ENCODE peak calls at places on chromosomes 12 and 14, in ten cellular contexts. C is A549, W is tibial nerve, F is PC-9, B is uterus, X is left lung, N is upper lobe of left lung, I is K562, S is lower lobe of right lung, E is heart right ventricle. Y is an unnamed sample.

GRCh38 chr14:30560581-30560980 is 1.6 kb downstream of the G2E3 start:
- DNase-seq in C (no peak), W (no peak), F (no peak), B (no peak), X (no peak), N (no peak), I (no peak), S (no peak), E (no peak), Y (no peak)

GRCh38 chr12:45458854-45459807 is 243.2 kb downstream of the ANO6 start:
- DNase-seq in C (no peak), W (no peak), F (no peak), B (no peak), X (no peak), N (no peak), I (no peak), S (no peak), E (no peak), Y (no peak)

GRCh38 chr12:26198742-26199141 is 3.4 kb downstream of the SSPN start:
- DNase-seq in C (no peak), W (no peak), F (no peak), B (peak; percentile 38), X (no peak), N (no peak), I (no peak), S (no peak), E (peak; percentile 23), Y (no peak)

GRCh38 chr12:5088586-5089264 is 45.0 kb downstream of the KCNA5 start:
- DNase-seq in C (peak; percentile 64), W (no peak), F (peak; percentile 67), B (peak; percentile 14), X (no peak), N (no peak), I (no peak), S (no peak), E (peak; percentile 18), Y (no peak)

GRCh38 chr12:100404769-100405407 is 48.0 kb downstream of the SLC17A8 start:
- DNase-seq in C (peak; percentile 58), W (no peak), F (no peak), B (no peak), X (peak; percentile 37), N (peak; percentile 70), I (peak; percentile 79), S (peak; percentile 53), E (no peak), Y (peak; percentile 10)

GRCh38 chr12:24407884-24408283 is 458.4 kb upstream of the SOX5 start:
- DNase-seq in C (no peak), W (no peak), F (no peak), B (no peak), X (no peak), N (no peak), I (no peak), S (no peak), E (no peak), Y (no peak)

GRCh38 chr12:5748027-5748426 is 197.0 kb downstream of the ANO2 start:
- DNase-seq in C (no peak), W (no peak), F (no peak), B (no peak), X (no peak), N (no peak), I (no peak), S (no peak), E (no peak), Y (no peak)

GRCh38 chr12:95557625-95558024 is 6.3 kb upstream of the USP44 start:
- DNase-seq in C (no peak), W (no peak), F (no peak), B (no peak), X (no peak), N (no peak), I (no peak), S (no peak), E (no peak), Y (no peak)

GRCh38 chr12:19288161-19288560 is 151.1 kb upstream of the AEBP2 start:
- DNase-seq in C (no peak), W (no peak), F (no peak), B (no peak), X (no peak), N (no peak), I (no peak), S (no peak), E (no peak), Y (no peak)

GRCh38 chr12:19287302-19287701 is 152.0 kb upstream of the AEBP2 start:
- DNase-seq in C (no peak), W (no peak), F (no peak), B (no peak), X (no peak), N (no peak), I (no peak), S (no peak), E (no peak), Y (no peak)

GRCh38 chr12:19284658-19285057 is 154.6 kb upstream of the AEBP2 start:
- DNase-seq in C (no peak), W (no peak), F (no peak), B (no peak), X (no peak), N (no peak), I (no peak), S (no peak), E (no peak), Y (no peak)

GRCh38 chr12:19285793-19286448 is 153.4 kb upstream of the AEBP2 start:
- DNase-seq in C (no peak), W (no peak), F (no peak), B (no peak), X (no peak), N (no peak), I (no peak), S (no peak), E (no peak), Y (no peak)

DNA sequence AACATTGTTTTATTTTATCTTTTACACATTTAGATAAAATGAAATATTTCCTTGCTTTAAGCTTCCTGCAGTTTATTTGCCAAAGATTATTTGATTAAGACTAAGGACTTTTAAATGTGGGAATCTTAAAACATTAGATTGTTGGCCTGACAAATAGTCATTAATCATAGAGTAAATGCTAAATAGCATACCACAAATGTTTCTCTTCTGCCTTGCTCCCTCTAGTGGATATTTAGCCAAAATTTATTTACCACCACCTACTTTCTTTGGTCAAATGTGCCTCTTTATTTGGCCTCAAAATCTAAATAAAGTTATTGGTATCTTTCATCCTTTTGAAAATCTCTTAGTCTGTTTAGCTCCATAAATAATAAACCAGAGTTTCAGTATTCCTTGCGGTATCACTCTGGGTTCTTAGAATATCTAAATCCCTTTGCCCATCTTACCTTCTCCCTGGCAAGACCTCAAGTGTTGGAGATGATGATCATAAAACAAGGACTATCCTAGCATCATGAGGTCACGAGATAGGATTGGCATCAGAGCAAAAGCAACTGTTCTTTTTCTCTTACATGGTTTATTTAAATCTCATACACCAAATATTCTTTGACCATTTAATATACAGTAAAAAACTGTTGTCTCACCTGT is 150.6 kb upstream of the AEBP2 start:
- DNase-seq in C (peak; percentile 48), W (no peak), F (peak; percentile 40), B (no peak), X (no peak), N (no peak), I (peak; percentile 14), S (no peak), E (no peak), Y (no peak)
- TF ChIP-seq CTCF in C (peak; percentile 73), W (peak; percentile 44), F (peak; percentile 73), B (peak; percentile 53), X (peak; percentile 52), N (peak; percentile 43), I (peak; percentile 35), S (peak; percentile 58), E (peak; percentile 70), Y (peak; percentile 68)

GRCh38 chr14:68397827-68398226 is 395.0 kb downstream of the ZFP36L1 start:
- DNase-seq in C (no peak), W (no peak), F (no peak), B (peak; percentile 39), X (no peak), N (no peak), I (no peak), S (no peak), E (no peak), Y (no peak)

GRCh38 chr14:68396411-68396930 is 396.4 kb downstream of the ZFP36L1 start:
- DNase-seq in C (no peak), W (no peak), F (no peak), B (no peak), X (no peak), N (no peak), I (no peak), S (no peak), E (no peak), Y (no peak)

GRCh38 chr14:68395585-68395984 is 397.3 kb downstream of the ZFP36L1 start:
- DNase-seq in C (peak; percentile 33), W (no peak), F (no peak), B (peak; percentile 77), X (no peak), N (peak; percentile 49), I (no peak), S (no peak), E (no peak), Y (no peak)

GRCh38 chr14:68399971-68400370 is 392.9 kb downstream of the ZFP36L1 start:
- DNase-seq in C (no peak), W (no peak), F (no peak), B (no peak), X (no peak), N (no peak), I (no peak), S (no peak), E (no peak), Y (no peak)

GRCh38 chr14:68397371-68397779 is 395.5 kb downstream of the ZFP36L1 start:
- DNase-seq in C (no peak), W (no peak), F (no peak), B (peak; percentile 59), X (peak; percentile 90), N (peak; percentile 94), I (no peak), S (peak; percentile 89), E (peak; percentile 35), Y (no peak)
- H3K4me1 ChIP-seq in C (peaks cover 30% of the 10 kb centered on the region), W (no peaks in the 10 kb centered on the region), F (peaks cover 25% of the 10 kb centered on the region), B (peaks cover 12% of the 10 kb centered on the region), X (peaks cover 81% of the 10 kb centered on the region), N (peaks cover 70% of the 10 kb centered on the region), I (no peaks in the 10 kb centered on the region), S (peaks cover 76% of the 10 kb centered on the region), E (peaks cover 10% of the 10 kb centered on the region), Y (no peaks in the 10 kb centered on the region)

GRCh38 chr12:113534555-113534954 is 62.9 kb upstream of the LHX5 start:
- DNase-seq in C (no peak), W (no peak), F (no peak), B (no peak), X (no peak), N (no peak), I (no peak), S (no peak), E (no peak), Y (no peak)

GRCh38 chr12:113537751-113538087 is 66.0 kb upstream of the LHX5 start:
- DNase-seq in C (peak; percentile 13), W (no peak), F (no peak), B (no peak), X (no peak), N (no peak), I (peak; percentile 19), S (no peak), E (no peak), Y (no peak)

GRCh38 chr12:113537041-113537750 is 65.5 kb upstream of the LHX5 start:
- DNase-seq in C (no peak), W (no peak), F (no peak), B (no peak), X (no peak), N (no peak), I (no peak), S (no peak), E (no peak), Y (no peak)

GRCh38 chr12:113533842-113534375 is 62.2 kb upstream of the LHX5 start:
- DNase-seq in C (no peak), W (no peak), F (no peak), B (no peak), X (no peak), N (no peak), I (no peak), S (no peak), E (no peak), Y (no peak)

GRCh38 chr12:113535100-113535499 is 63.4 kb upstream of the LHX5 start:
- DNase-seq in C (no peak), W (no peak), F (no peak), B (no peak), X (no peak), N (no peak), I (no peak), S (no peak), E (no peak), Y (no peak)
- H3K4me3 ChIP-seq in C (no peak overlapping the region), W (no peak overlapping the region), F (no peak overlapping the region), B (no peak overlapping the region), X (no peak overlapping the region), N (no peak overlapping the region), I (no peak overlapping the region), S (no peak overlapping the region), E (no peak overlapping the region), Y (no peak overlapping the region)

GRCh38 chr12:112557954-112558630 is 139.3 kb downstream of the PTPN11 start:
- DNase-seq in C (no peak), W (no peak), F (no peak), B (no peak), X (no peak), N (no peak), I (no peak), S (no peak), E (no peak), Y (no peak)

GRCh38 chr12:112551681-112552080 is 132.9 kb downstream of the PTPN11 start:
- DNase-seq in C (peak; percentile 25), W (no peak), F (no peak), B (no peak), X (no peak), N (no peak), I (peak; percentile 7), S (no peak), E (no peak), Y (no peak)

GRCh38 chr12:112559784-112560183 is 141.0 kb downstream of the PTPN11 start:
- DNase-seq in C (no peak), W (no peak), F (no peak), B (no peak), X (no peak), N (no peak), I (no peak), S (no peak), E (no peak), Y (no peak)

GRCh38 chr12:112555621-112556233 is 137.0 kb downstream of the PTPN11 start:
- DNase-seq in C (peak; percentile 40), W (no peak), F (no peak), B (no peak), X (no peak), N (no peak), I (peak; percentile 62), S (no peak), E (no peak), Y (no peak)
- TF ChIP-seq CTCF in C (no peak), W (no peak), F (no peak), B (no peak), X (no peak), N (no peak), I (no peak), S (no peak), E (no peak), Y (no peak)

Y was measured in Panc1.